ENCODE peak calls at places on chromosome 9, in eight cellular contexts. G is cardiac muscle cell; Y is LNCaP clone FGC; W is glutamatergic neuron; S is CD8-positive, alpha-beta T cell; R is endodermal cell; L is WERI-Rb-1; I is fibroblast of pulmonary artery. P is an unnamed sample.
A peak's percentile ranks its signal among the peaks of the same experiment; 100 is the strongest.

GRCh38 chr9:68950689-68951088 is 63.2 kb downstream of the PRKACG start:
- DNase-seq in I (no peak), L (no peak), Y (no peak), R (peak; percentile 71), W (no peak), G (no peak), S (no peak), P (no peak)

GRCh38 chr9:133499130-133499891 is 20.4 kb upstream of the SLC2A6 start:
- DNase-seq in Y (no peak), G (no peak), W (peak; percentile 6), L (no peak), I (no peak), R (no peak), S (no peak), P (no peak)

GRCh38 chr9:112890106-112891081 is at the start of gene SLC46A2:
- DNase-seq in R (peak; percentile 80), Y (no peak), W (peak; percentile 47), S (no peak), I (no peak), L (no peak), G (peak; percentile 45), P (no peak)

GRCh38 chr9:36461341-36461740 is 61.3 kb upstream of the RNF38 start:
- DNase-seq in G (no peak), I (peak; percentile 39), S (no peak), W (no peak), Y (no peak), L (no peak), R (no peak), P (no peak)

GRCh38 chr9:78612089-78612488 is 315.2 kb downstream of the PSAT1 start:
- DNase-seq in G (no peak), R (no peak), I (no peak), L (no peak), S (no peak), W (no peak), Y (no peak), P (no peak)

GRCh38 chr9:111873901-111874300 is 22.7 kb upstream of the UGCG start:
- DNase-seq in I (peak; percentile 28), R (no peak), Y (no peak), S (no peak), L (no peak), G (no peak), W (no peak), P (no peak)

GRCh38 chr9:137186385-137186784 is 2.0 kb downstream of the ANAPC2 start:
- DNase-seq in W (no peak), I (no peak), L (no peak), S (no peak), R (no peak), G (no peak), Y (no peak), P (no peak)

GRCh38 chr9:123382659-123383511 is 26.9 kb downstream of the CRB2 start:
- DNase-seq in W (no peak), I (no peak), S (no peak), Y (no peak), L (no peak), R (no peak), G (no peak), P (no peak)

GRCh38 chr9:14987858-14988257 is 77.6 kb upstream of the FREM1 start:
- DNase-seq in G (no peak), R (no peak), W (no peak), L (no peak), Y (no peak), I (no peak), S (no peak), P (no peak)

GRCh38 chr9:75826292-75826691 is 64.2 kb upstream of the PCSK5 start:
- DNase-seq in G (no peak), S (no peak), L (no peak), I (no peak), W (no peak), R (no peak), Y (no peak), P (no peak)

GRCh38 chr9:21381752-21382339 is 3.4 kb downstream of the IFNA2 start:
- DNase-seq in Y (no peak), G (no peak), R (peak; percentile 80), I (no peak), W (no peak), L (no peak), S (no peak), P (peak; percentile 70)

GRCh38 chr9:26462213-26462612 is 430.4 kb downstream of the CAAP1 start:
- DNase-seq in W (no peak), R (no peak), I (no peak), G (peak; percentile 55), S (no peak), L (no peak), Y (peak; percentile 2), P (no peak)

GRCh38 chr9:121984726-121985402 is 108.2 kb downstream of the TTLL11 start:
- DNase-seq in Y (no peak), S (no peak), I (peak; percentile 88), R (no peak), W (no peak), G (no peak), L (no peak), P (no peak)

GRCh38 chr9:121324316-121324715 is 45.7 kb downstream of the STOM start:
- DNase-seq in R (no peak), Y (no peak), W (no peak), G (no peak), L (no peak), I (no peak), S (no peak), P (no peak)

DNA sequence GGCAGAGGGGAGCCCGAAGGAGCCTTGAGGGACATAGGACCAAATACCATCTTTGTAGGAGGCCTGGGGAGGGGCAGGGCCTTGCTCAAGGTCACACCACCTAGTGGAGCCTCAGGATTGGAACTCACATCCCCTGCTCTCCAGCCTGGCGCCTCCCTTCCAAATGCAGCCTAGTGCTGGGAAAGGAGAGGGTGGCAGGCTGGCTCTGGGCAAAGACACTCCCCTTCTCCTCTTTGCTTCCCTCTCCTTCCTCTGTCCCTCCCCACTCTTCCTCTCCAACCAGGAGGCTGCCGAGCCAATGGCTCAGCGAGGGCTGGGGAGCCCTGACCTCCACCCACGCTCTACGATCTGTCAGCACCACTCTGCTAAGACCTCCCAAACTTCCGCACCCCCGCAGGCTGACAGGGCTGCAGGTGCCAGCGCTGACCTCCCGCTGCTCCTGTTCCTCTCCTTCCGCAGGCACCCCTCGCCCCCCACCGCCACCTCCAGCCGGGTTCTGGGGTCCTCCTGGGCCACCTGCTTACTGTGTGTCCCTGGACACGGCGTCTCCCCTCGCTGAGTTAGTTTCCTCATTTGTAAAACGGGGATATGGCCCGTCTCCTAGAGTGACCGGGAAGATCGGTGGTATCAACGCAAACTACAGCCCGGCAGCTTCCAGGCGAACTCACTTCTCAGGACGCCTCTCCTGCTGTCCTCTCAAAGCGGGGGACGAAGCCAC is 52.9 kb downstream of the C9orf50 start:
- DNase-seq in W (no peak), S (no peak), L (no peak), G (peak; percentile 74), I (peak; percentile 62), R (peak; percentile 88), Y (no peak), P (no peak)
- TF ChIP-seq CTCF in W (no peak), S (no peak), L (peak; percentile 7), G (no peak), I (no peak), R (no peak), Y (no peak), P (no peak)

DNA sequence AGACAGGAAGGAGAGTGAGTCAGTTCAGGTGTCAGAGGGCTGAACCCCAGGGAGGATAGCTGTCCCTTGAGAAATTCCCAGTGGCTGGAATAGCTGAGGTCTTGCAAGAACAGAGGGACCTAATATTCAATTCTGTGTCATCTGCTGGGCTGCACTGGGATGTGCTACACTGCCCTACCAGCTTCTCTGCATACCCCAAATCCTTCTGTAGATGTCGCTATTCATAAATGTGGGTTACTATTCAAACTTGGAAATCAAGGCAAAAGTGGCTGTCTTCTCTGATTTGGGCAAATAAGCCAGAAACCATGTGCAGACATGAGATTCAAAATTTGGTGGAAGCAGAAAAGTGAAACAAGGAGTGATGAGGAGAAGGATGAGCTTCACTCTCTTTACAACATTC is 16.3 kb downstream of the TNFSF8 start:
- DNase-seq in I (no peak), L (no peak), W (no peak), G (peak; percentile 20), R (no peak), S (no peak), Y (no peak), P (no peak)
- TF ChIP-seq CTCF in I (peak; percentile 47), L (peak; percentile 34), W (no peak), G (peak; percentile 46), R (peak; percentile 67), S (no peak), Y (no peak), P (no peak)

DNA sequence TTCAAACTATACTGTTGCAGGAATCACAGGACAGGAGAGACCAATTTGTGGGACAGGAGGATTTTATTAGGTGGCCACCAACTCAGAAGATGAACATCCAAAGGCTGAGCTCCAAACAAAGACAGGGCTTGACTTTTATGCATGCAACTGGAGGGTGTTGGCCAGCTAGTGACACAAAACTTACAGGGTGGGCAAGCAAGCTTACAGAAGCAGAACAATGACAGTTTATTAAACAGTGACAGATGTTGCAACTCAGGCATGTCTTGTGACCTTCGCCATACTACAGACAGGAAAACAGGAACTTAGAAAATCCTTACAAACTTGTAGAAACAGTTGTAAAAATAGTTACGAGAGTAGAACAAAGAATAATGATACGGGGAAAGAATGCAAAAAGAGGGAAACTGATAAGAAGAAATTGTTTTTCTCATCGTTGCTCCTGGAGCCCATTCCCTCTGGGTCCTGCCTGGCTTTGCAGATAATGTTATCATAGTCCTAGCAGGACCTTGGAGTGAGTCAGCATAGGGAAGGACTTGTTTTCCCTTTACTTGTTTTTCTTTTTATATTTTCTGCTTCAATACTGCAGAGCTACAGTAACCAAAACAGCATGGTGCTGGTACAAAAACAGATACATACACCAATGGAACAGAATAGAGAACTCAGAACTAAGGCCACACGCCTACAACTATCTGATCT is 2083.0 kb upstream of the ACO1 start:
- DNase-seq in L (no peak), R (no peak), Y (no peak), I (peak; percentile 33), G (no peak), W (no peak), S (no peak), P (no peak)
- TF ChIP-seq CTCF in L (no peak), R (no peak), Y (no peak), I (no peak), G (no peak), W (no peak), S (no peak), P (no peak)

GRCh38 chr9:88477300-88477751 is 57.7 kb upstream of the NXNL2 start:
- DNase-seq in S (no peak), L (no peak), I (peak; percentile 80), Y (no peak), R (no peak), W (no peak), G (no peak), P (peak; percentile 19)

GRCh38 chr9:88476491-88477271 is 58.3 kb upstream of the NXNL2 start:
- DNase-seq in S (no peak), G (peak; percentile 13), L (no peak), W (no peak), Y (no peak), R (no peak), I (no peak), P (no peak)

GRCh38 chr9:88478236-88478635 is 56.7 kb upstream of the NXNL2 start:
- DNase-seq in L (no peak), R (no peak), Y (no peak), S (no peak), G (no peak), I (no peak), W (no peak), P (no peak)

DNA sequence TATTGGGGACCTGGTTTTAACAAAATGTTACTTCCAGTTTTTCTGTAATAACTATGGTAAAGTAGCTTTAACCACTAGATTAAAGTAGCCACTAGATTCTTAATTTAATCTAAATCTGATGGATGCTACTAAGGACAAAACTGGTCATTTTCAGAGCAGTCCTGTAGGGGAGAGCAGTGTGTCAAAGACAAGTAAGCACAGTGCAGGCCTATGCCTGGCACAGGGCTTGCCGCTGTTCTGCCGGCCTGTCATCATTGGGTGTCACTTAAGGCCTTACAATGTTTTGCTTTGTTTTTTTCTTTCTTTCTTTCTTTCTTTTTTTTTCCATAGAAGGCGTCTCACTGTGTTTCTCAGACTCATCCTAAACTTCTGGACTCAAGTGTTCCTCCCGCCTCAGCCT is 53.0 kb upstream of the NXNL2 start:
- DNase-seq in G (no peak), R (no peak), Y (no peak), L (no peak), W (no peak), I (no peak), S (no peak), P (no peak)
- TF ChIP-seq CTCF in G (no peak), R (peak; percentile 49), Y (no peak), L (peak; percentile 48), W (no peak), I (no peak), S (no peak), P (no peak)

P was measured in GM20000.